ENCODE peak calls at places on chromosome 21, in four cellular contexts. One of them, this sample, is unnamed.
A peak's percentile ranks its signal among the peaks of the same experiment; 100 is the strongest.

GRCh38 chr21:40208960-40209359 is 341.7 kb downstream of the PCP4 start:
- DNase-seq in suprapubic skin: no peak
- DNase-seq in OCI-LY7: no peak
- DNase-seq in psoas muscle: no peak
- DNase-seq in this sample: no peak

GRCh38 chr21:39037807-39038405 is 145.3 kb downstream of the PSMG1 start:
- DNase-seq in suprapubic skin: no peak
- DNase-seq in OCI-LY7: no peak
- DNase-seq in psoas muscle: no peak
- DNase-seq in this sample: no peak

GRCh38 chr21:36260030-36260787 is 59.8 kb upstream of the MORC3 start:
- DNase-seq in suprapubic skin: no peak
- DNase-seq in OCI-LY7: peak; percentile 79
- DNase-seq in psoas muscle: no peak
- DNase-seq in this sample: no peak

GRCh38 chr21:36704281-36704957 is 5.5 kb downstream of the SIM2 start:
- DNase-seq in suprapubic skin: no peak
- DNase-seq in OCI-LY7: no peak
- DNase-seq in psoas muscle: no peak
- DNase-seq in this sample: no peak

GRCh38 chr21:41600961-41601572 is 93.1 kb upstream of the TMPRSS2 start:
- DNase-seq in suprapubic skin: peak; percentile 62
- DNase-seq in OCI-LY7: no peak
- DNase-seq in psoas muscle: no peak
- DNase-seq in this sample: no peak

GRCh38 chr21:28099296-28099695 is 893.4 kb downstream of the LTN1 start:
- DNase-seq in suprapubic skin: no peak
- DNase-seq in OCI-LY7: no peak
- DNase-seq in psoas muscle: peak; percentile 73
- DNase-seq in this sample: no peak

GRCh38 chr21:41222247-41223068 is 54.5 kb downstream of the BACE2 start:
- DNase-seq in suprapubic skin: no peak
- DNase-seq in OCI-LY7: no peak
- DNase-seq in psoas muscle: no peak
- DNase-seq in this sample: no peak

GRCh38 chr21:24045775-24046215 is 1561.5 kb downstream of the MRPL39 start:
- DNase-seq in suprapubic skin: peak; percentile 80
- DNase-seq in OCI-LY7: no peak
- DNase-seq in psoas muscle: peak; percentile 72
- DNase-seq in this sample: no peak

GRCh38 chr21:37207441-37208009 is 59.6 kb downstream of the VPS26C start:
- DNase-seq in suprapubic skin: no peak
- DNase-seq in OCI-LY7: no peak
- DNase-seq in psoas muscle: peak; percentile 88
- DNase-seq in this sample: peak; percentile 68

GRCh38 chr21:41344146-41344545 is 17.7 kb upstream of the MX2 start:
- DNase-seq in suprapubic skin: no peak
- DNase-seq in OCI-LY7: no peak
- DNase-seq in psoas muscle: no peak
- DNase-seq in this sample: no peak

GRCh38 chr21:44288251-44289110 is 2.8 kb downstream of the AIRE start:
- DNase-seq in suprapubic skin: no peak
- DNase-seq in OCI-LY7: no peak
- DNase-seq in psoas muscle: peak; percentile 36
- DNase-seq in this sample: peak; percentile 9

GRCh38 chr21:26842300-26842699 is 2.9 kb downstream of the ADAMTS1 start:
- DNase-seq in suprapubic skin: no peak
- DNase-seq in OCI-LY7: no peak
- DNase-seq in psoas muscle: no peak
- DNase-seq in this sample: no peak
- H3K4me3 ChIP-seq in suprapubic skin: peak overlapping the region; percentile 82
- H3K4me3 ChIP-seq in OCI-LY7: no peak overlapping the region
- H3K4me3 ChIP-seq in psoas muscle: peak overlapping the region; percentile 90
- H3K4me3 ChIP-seq in this sample: no peak overlapping the region

GRCh38 chr21:45894107-45894810 is 87.3 kb upstream of the COL6A1 start:
- DNase-seq in suprapubic skin: no peak
- DNase-seq in OCI-LY7: no peak
- DNase-seq in psoas muscle: peak; percentile 73
- DNase-seq in this sample: no peak
- H3K36me3 ChIP-seq in suprapubic skin: no peaks in the 10 kb centered on the region
- H3K36me3 ChIP-seq in OCI-LY7: no peaks in the 10 kb centered on the region
- H3K36me3 ChIP-seq in psoas muscle: no peaks in the 10 kb centered on the region
- H3K36me3 ChIP-seq in this sample: no peaks in the 10 kb centered on the region

GRCh38 chr21:16195476-16195875 is 465.7 kb downstream of the USP25 start:
- DNase-seq in suprapubic skin: no peak
- DNase-seq in OCI-LY7: no peak
- DNase-seq in psoas muscle: no peak
- DNase-seq in this sample: peak; percentile 17

GRCh38 chr21:16195896-16196443 is 466.2 kb downstream of the USP25 start:
- DNase-seq in suprapubic skin: no peak
- DNase-seq in OCI-LY7: no peak
- DNase-seq in psoas muscle: no peak
- DNase-seq in this sample: no peak

GRCh38 chr21:16194851-16195251 is 465.1 kb downstream of the USP25 start:
- DNase-seq in suprapubic skin: no peak
- DNase-seq in OCI-LY7: no peak
- DNase-seq in psoas muscle: no peak
- DNase-seq in this sample: no peak

GRCh38 chr21:16198546-16198945 is 468.8 kb downstream of the USP25 start:
- DNase-seq in suprapubic skin: no peak
- DNase-seq in OCI-LY7: no peak
- DNase-seq in psoas muscle: no peak
- DNase-seq in this sample: no peak

DNA sequence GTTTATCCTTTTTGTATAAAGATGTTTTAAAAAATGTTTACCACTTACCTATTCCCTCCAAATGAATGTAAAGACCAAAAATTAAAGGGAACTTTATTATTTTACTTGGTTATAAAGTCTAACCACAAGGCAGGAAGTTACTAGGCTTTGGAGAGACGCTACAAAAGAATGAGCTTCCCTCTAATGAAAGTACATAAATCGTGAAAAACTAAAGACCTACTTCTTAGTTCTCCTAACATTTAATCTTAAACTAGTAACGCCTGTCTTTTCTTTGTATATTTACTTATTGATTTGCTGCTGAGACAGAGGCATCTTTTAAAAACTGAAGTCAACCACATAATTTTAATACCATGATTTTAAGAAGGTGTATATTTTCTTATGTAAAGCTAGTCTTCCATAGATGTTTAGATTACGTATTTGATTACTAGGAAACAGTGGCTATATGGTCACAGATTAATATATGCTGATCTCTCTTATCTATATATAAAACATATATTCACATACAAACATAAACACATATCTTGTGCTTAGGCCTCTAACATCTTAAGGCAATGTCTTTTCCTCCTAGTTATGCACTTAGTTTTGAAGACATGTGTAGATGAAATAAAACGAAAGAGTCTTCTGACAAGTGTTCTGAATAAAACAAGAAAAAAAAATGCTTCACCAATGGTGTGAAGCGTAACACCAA is 466.9 kb downstream of the USP25 start:
- DNase-seq in suprapubic skin: no peak
- DNase-seq in OCI-LY7: no peak
- DNase-seq in psoas muscle: no peak
- DNase-seq in this sample: peak; percentile 22
- H3K4me3 ChIP-seq in suprapubic skin: peak overlapping the region; percentile 41
- H3K4me3 ChIP-seq in OCI-LY7: no peak overlapping the region
- H3K4me3 ChIP-seq in psoas muscle: peak overlapping the region; percentile 66
- H3K4me3 ChIP-seq in this sample: no peak overlapping the region

GRCh38 chr21:32469628-32470027 is 57.1 kb downstream of the EVA1C start:
- DNase-seq in suprapubic skin: no peak
- DNase-seq in OCI-LY7: no peak
- DNase-seq in psoas muscle: no peak
- DNase-seq in this sample: no peak

GRCh38 chr21:32474179-32475059 is 61.9 kb downstream of the EVA1C start:
- DNase-seq in suprapubic skin: no peak
- DNase-seq in OCI-LY7: no peak
- DNase-seq in psoas muscle: no peak
- DNase-seq in this sample: no peak

GRCh38 chr21:32470206-32470605 is 57.7 kb downstream of the EVA1C start:
- DNase-seq in suprapubic skin: no peak
- DNase-seq in OCI-LY7: no peak
- DNase-seq in psoas muscle: no peak
- DNase-seq in this sample: no peak

GRCh38 chr21:32475162-32475812 is 62.8 kb downstream of the EVA1C start:
- DNase-seq in suprapubic skin: no peak
- DNase-seq in OCI-LY7: no peak
- DNase-seq in psoas muscle: no peak
- DNase-seq in this sample: no peak

GRCh38 chr21:32472890-32473765 is 60.6 kb downstream of the EVA1C start:
- DNase-seq in suprapubic skin: no peak
- DNase-seq in OCI-LY7: no peak
- DNase-seq in psoas muscle: no peak
- DNase-seq in this sample: no peak
- H3K36me3 ChIP-seq in suprapubic skin: peaks cover 61% of the 10 kb centered on the region
- H3K36me3 ChIP-seq in OCI-LY7: no peaks in the 10 kb centered on the region
- H3K36me3 ChIP-seq in psoas muscle: peaks cover 28% of the 10 kb centered on the region
- H3K36me3 ChIP-seq in this sample: no peaks in the 10 kb centered on the region

GRCh38 chr21:45405271-45405818 is 380 bp downstream of the COL18A1 start:
- DNase-seq in suprapubic skin: no peak
- DNase-seq in OCI-LY7: no peak
- DNase-seq in psoas muscle: peak; percentile 73
- DNase-seq in this sample: no peak

GRCh38 chr21:45403133-45403824 is 1.7 kb upstream of the COL18A1 start:
- DNase-seq in suprapubic skin: no peak
- DNase-seq in OCI-LY7: no peak
- DNase-seq in psoas muscle: peak; percentile 39
- DNase-seq in this sample: no peak

GRCh38 chr21:45405819-45406762 is 1.1 kb downstream of the COL18A1 start:
- DNase-seq in suprapubic skin: no peak
- DNase-seq in OCI-LY7: no peak
- DNase-seq in psoas muscle: peak; percentile 56
- DNase-seq in this sample: no peak

GRCh38 chr21:45403825-45404725 is 890 bp upstream of the COL18A1 start:
- DNase-seq in suprapubic skin: no peak
- DNase-seq in OCI-LY7: no peak
- DNase-seq in psoas muscle: peak; percentile 73
- DNase-seq in this sample: no peak

DNA sequence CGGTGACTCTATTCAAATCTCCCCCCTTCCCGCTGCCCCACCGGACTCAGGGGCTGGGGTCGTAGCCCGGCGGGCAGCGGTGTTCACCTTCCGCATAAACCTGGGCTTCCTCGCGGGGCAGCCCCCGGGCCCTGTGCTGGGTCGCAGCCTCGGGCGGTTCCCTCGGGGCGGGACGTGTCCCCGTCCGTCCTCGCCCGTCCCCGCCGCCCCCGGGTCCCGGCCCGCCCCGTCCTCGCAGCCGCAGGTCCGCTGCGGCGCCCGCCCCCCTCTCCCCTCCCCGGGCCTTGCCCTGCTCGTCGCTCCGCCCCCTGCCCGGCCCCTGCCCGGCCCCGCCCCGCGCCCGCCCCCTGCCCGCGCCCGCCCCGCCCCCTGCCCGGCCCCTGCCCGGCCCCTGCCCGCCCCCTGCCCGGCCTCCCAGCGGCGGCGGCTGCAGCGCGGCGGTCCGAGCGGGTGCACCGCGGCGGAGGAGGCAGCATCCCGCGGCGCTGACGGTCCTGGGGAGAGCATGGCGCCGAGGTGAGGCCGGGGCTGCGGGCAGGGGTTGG is at the start of gene COL18A1:
- DNase-seq in suprapubic skin: no peak
- DNase-seq in OCI-LY7: no peak
- DNase-seq in psoas muscle: peak; percentile 68
- DNase-seq in this sample: no peak
- H3K4me3 ChIP-seq in suprapubic skin: peak within 1 kb of the TSS; percentile 73
- H3K4me3 ChIP-seq in OCI-LY7: no peak within 1 kb of the TSS
- H3K4me3 ChIP-seq in psoas muscle: peak within 1 kb of the TSS; percentile 67
- H3K4me3 ChIP-seq in this sample: no peak within 1 kb of the TSS

GRCh38 chr21:33421713-33422393 is 18.6 kb downstream of the IFNGR2 start:
- DNase-seq in suprapubic skin: no peak
- DNase-seq in OCI-LY7: no peak
- DNase-seq in psoas muscle: no peak
- DNase-seq in this sample: no peak
- H3K36me3 ChIP-seq in suprapubic skin: peaks cover 83% of the 10 kb centered on the region
- H3K36me3 ChIP-seq in OCI-LY7: peaks cover 97% of the 10 kb centered on the region
- H3K36me3 ChIP-seq in psoas muscle: peaks cover 72% of the 10 kb centered on the region
- H3K36me3 ChIP-seq in this sample: peaks cover 30% of the 10 kb centered on the region

DNA sequence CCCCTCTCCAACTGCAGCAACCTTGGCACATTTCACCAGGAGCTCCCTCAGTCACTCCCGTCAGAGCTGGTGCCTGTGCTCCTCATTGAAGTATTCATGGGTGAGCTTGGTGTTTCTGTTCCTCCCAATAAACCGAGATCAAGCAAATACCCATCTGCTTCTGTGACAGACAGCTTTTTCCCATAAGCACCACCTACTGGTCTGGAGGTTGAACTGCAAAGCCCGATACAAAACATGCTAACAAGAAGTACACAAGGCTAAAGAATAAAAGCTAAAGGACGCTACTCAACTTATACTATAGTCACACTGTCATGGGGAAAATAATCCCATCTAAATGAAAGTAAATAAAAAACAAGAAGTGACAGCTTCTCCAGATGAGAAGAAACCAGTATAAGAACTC is 111.9 kb upstream of the C21orf91 start:
- DNase-seq in suprapubic skin: no peak
- DNase-seq in OCI-LY7: peak; percentile 72
- DNase-seq in psoas muscle: no peak
- DNase-seq in this sample: no peak
- H3K4me3 ChIP-seq in suprapubic skin: no peak overlapping the region
- H3K4me3 ChIP-seq in OCI-LY7: peak overlapping the region; percentile 71
- H3K4me3 ChIP-seq in psoas muscle: no peak overlapping the region
- H3K4me3 ChIP-seq in this sample: no peak overlapping the region

DNA sequence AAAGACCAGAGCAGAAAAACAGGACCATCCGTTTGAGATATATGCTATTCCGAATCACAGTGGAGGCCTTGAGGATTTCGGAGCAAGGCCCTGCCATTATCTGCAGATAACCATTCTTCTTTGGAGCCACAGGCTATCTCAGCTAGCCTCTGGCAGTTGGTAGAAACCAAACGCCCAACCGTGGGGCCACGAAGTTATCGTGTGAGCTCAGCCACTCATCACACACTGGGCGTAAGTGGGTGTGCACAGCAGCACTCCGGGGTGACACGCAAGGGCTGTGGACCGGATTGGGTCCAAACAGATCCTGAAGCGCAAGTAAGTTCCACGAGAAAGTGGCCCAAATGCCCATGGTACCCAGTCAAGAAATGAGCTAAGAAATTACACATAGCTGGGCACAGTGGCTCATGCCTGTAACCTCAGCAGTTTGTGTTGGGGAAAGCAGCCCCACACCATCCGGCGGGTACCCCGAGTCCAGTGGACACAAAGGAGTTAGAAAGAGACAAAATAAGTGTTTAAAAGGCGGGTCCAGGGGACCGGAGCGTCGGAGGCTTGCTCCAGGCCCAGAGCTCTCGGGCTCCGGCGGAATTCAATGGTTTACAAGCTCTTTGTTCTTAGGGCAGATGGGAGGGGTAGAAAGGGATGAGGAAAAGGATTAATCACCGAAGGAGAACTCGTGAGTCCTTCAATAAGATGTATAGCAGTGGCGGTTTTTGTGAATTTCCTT is 130.6 kb downstream of the LIPI start:
- DNase-seq in suprapubic skin: no peak
- DNase-seq in OCI-LY7: no peak
- DNase-seq in psoas muscle: no peak
- DNase-seq in this sample: no peak
- H3K36me3 ChIP-seq in suprapubic skin: peaks cover 5% of the 10 kb centered on the region
- H3K36me3 ChIP-seq in OCI-LY7: peaks cover 12% of the 10 kb centered on the region
- H3K36me3 ChIP-seq in psoas muscle: no peaks in the 10 kb centered on the region
- H3K36me3 ChIP-seq in this sample: no peaks in the 10 kb centered on the region

GRCh38 chr21:42652527-42653491 is 612 bp upstream of the PDE9A start:
- DNase-seq in suprapubic skin: no peak
- DNase-seq in OCI-LY7: no peak
- DNase-seq in psoas muscle: peak; percentile 80
- DNase-seq in this sample: no peak
- H3K4me3 ChIP-seq in suprapubic skin: peak overlapping the region; percentile 61
- H3K4me3 ChIP-seq in OCI-LY7: peak overlapping the region; percentile 46
- H3K4me3 ChIP-seq in psoas muscle: peak overlapping the region; percentile 58
- H3K4me3 ChIP-seq in this sample: no peak overlapping the region

GRCh38 chr21:34825101-34825500 is 156.3 kb downstream of the CLIC6 start:
- DNase-seq in suprapubic skin: no peak
- DNase-seq in OCI-LY7: no peak
- DNase-seq in psoas muscle: no peak
- DNase-seq in this sample: no peak
- H3K36me3 ChIP-seq in suprapubic skin: peaks cover 32% of the 10 kb centered on the region
- H3K36me3 ChIP-seq in OCI-LY7: peaks cover 79% of the 10 kb centered on the region
- H3K36me3 ChIP-seq in psoas muscle: peaks cover 95% of the 10 kb centered on the region
- H3K36me3 ChIP-seq in this sample: no peaks in the 10 kb centered on the region